ENCODE peak calls at places on chromosomes 5 and 9, in seven cellular contexts. T is GM23338, B is hepatocyte, F is OCI-LY7, K is A673, M is lung, C is testis. H is an unnamed sample. For H3K4me1, the result is how much of the 10 kb centered on the place peaks cover.

GRCh38 chr9:105299190-105299854 is 54.9 kb downstream of the SLC44A1 start:
- DNase-seq in C (no peak), M (no peak), B (peak), T (no peak), F (no peak), K (no peak), H (peak)

GRCh38 chr9:32398207-32398606 is 13.8 kb downstream of the ACO1 start:
- DNase-seq in C (no peak), T (no peak), F (no peak), B (no peak), K (no peak), M (no peak), H (no peak)

GRCh38 chr5:107893642-107894041 is 222.9 kb upstream of the EFNA5 start:
- DNase-seq in M (no peak), K (peak), F (no peak), B (no peak), T (no peak), C (no peak), H (peak)

GRCh38 chr9:89421595-89421994 is 76.3 kb downstream of the SEMA4D start:
- DNase-seq in C (no peak), M (no peak), K (no peak), B (no peak), F (no peak), T (no peak), H (no peak)

GRCh38 chr9:92160786-92161185 is 45.6 kb upstream of the SPTLC1 start:
- DNase-seq in B (no peak), K (no peak), F (no peak), C (no peak), T (peak), M (no peak), H (no peak)

GRCh38 chr5:178199581-178200434 is 4.5 kb upstream of the HNRNPAB start:
- DNase-seq in K (no peak), M (no peak), F (no peak), C (no peak), T (no peak), B (no peak), H (peak)

GRCh38 chr5:171678631-171679030 is 107.0 kb upstream of the SMIM23 start:
- DNase-seq in K (no peak), C (no peak), B (no peak), F (no peak), M (no peak), T (no peak), H (no peak)

GRCh38 chr9:97527626-97528528 is 26.4 kb downstream of the TMOD1 start:
- DNase-seq in T (peak), F (no peak), C (no peak), M (no peak), B (no peak), K (no peak), H (no peak)

GRCh38 chr9:68974901-68975300 is 39.0 kb downstream of the PRKACG start:
- DNase-seq in T (no peak), M (no peak), K (no peak), F (no peak), B (no peak), C (no peak), H (no peak)

GRCh38 chr5:72268753-72269410 is 51.2 kb downstream of the MRPS27 start:
- DNase-seq in C (peak), F (peak), B (peak), T (peak), M (peak), K (peak), H (no peak)

GRCh38 chr9:38065369-38066075 is 3.5 kb downstream of the SHB start:
- DNase-seq in M (no peak), K (no peak), B (no peak), F (no peak), T (no peak), C (no peak), H (no peak)

GRCh38 chr9:93167185-93167584 is 16.8 kb upstream of the WNK2 start:
- DNase-seq in F (no peak), C (no peak), T (no peak), M (no peak), B (no peak), K (no peak), H (no peak)

GRCh38 chr5:82470185-82470584 is 192.0 kb upstream of the RPS23 start:
- DNase-seq in F (no peak), T (no peak), B (no peak), M (no peak), K (no peak), C (no peak), H (no peak)

GRCh38 chr9:72305102-72305546 is 59.9 kb downstream of the ZFAND5 start:
- DNase-seq in B (peak), M (peak), T (peak), K (peak), F (no peak), C (peak), H (peak)

GRCh38 chr5:78905084-78905938 is 79.8 kb downstream of the ARSB start:
- DNase-seq in B (no peak), T (no peak), F (peak), C (no peak), K (no peak), M (no peak), H (no peak)

GRCh38 chr5:77301447-77301878 is 91.0 kb downstream of the PDE8B start:
- DNase-seq in F (no peak), M (no peak), C (no peak), K (no peak), B (no peak), T (no peak), H (no peak)

GRCh38 chr5:80976985-80977384 is 16.8 kb downstream of the RASGRF2 start:
- DNase-seq in M (no peak), C (no peak), F (no peak), B (no peak), K (no peak), T (no peak), H (no peak)

GRCh38 chr9:99103909-99104458 is 929 bp upstream of the TGFBR1 start:
- DNase-seq in K (peak), F (no peak), C (peak), M (peak), T (peak), B (peak), H (peak)

GRCh38 chr5:112174959-112175594 is 244.0 kb downstream of the EPB41L4A start:
- DNase-seq in C (peak), K (peak), F (peak), T (peak), B (peak), M (no peak), H (peak)

GRCh38 chr5:112646139-112646941 is 91.3 kb upstream of the APC start:
- DNase-seq in F (no peak), K (no peak), T (no peak), B (no peak), C (no peak), M (no peak), H (peak)

GRCh38 chr5:65926276-65926761 is at the start of gene ERBIN:
- DNase-seq in C (peak), M (peak), T (peak), F (peak), K (peak), B (peak), H (peak)

GRCh38 chr5:84437673-84438315 is 53.1 kb upstream of the EDIL3 start:
- DNase-seq in B (no peak), C (no peak), F (no peak), T (no peak), M (no peak), K (no peak), H (peak)

GRCh38 chr9:73037613-73038012 is 84.8 kb upstream of the ALDH1A1 start:
- DNase-seq in K (peak), M (no peak), F (no peak), C (no peak), T (no peak), B (no peak), H (peak)

GRCh38 chr5:64678400-64678799 is 11.9 kb upstream of the SHISAL2B start:
- DNase-seq in F (no peak), M (no peak), T (no peak), K (no peak), C (no peak), B (no peak), H (no peak)

GRCh38 chr5:64682608-64683007 is 7.7 kb upstream of the SHISAL2B start:
- DNase-seq in C (no peak), K (no peak), B (no peak), M (no peak), F (peak), T (peak), H (no peak)

DNA sequence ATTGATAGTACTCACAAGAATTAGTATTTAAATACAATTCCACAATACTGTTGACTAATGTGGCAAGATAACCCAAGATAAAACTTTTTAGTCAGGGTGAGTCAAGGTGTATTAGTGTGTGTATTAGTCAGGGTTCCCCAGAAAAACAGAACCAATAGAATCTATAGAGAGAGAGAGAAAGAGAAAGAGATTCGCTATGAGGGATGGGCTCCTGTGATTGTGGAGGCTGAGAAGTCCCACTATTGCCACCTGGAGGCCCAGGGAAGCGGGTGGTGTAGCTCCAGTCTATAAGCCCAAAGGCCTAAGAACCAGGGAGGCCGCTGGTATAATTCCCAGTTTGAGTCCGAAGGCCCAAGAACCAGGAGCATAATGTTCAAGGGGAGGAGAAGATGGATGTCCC is 10.0 kb upstream of the SHISAL2B start:
- DNase-seq in M (no peak), C (no peak), B (peak), F (no peak), K (peak), T (peak), H (peak)
- TF ChIP-seq CTCF in M (no peak), C (no peak), B (peak), F (peak), K (peak), T (peak), H (peak)

GRCh38 chr9:113602126-113603119 is 138.9 kb downstream of the RGS3 start:
- DNase-seq in K (peak), M (peak), C (peak), F (peak), T (peak), B (peak), H (peak)
- H3K27ac ChIP-seq in K (peak), M (no peak), C (no peak), F (peak), T (no peak), B (peak), H (peak)

DNA sequence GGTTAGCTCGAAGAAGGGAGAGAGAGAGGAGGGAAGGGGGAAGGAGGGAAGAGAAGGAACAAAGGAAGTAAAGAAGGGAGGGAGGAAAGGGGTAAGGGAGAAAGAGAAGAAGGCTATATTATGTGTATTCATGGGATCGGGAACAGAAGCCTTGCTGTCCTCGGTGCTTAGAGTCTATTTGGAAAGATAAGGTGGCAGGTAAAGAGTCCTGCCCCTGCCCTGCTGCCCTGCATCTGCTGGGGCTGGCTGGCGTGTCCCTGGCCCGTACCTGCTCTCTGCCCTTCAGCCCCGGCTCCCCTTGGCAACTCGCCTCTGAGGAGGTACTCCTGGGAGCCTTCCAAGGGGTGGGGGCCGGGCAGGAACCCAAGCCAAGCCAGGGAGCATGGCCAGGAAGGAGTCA is 36.8 kb downstream of the PCDH1 start:
- DNase-seq in K (no peak), F (no peak), B (no peak), C (no peak), T (no peak), M (peak), H (no peak)
- H3K4me1 ChIP-seq in K (under half), F (half or more), B (under half), C (under half), T (half or more), M (under half), H (under half)

GRCh38 chr9:10612649-10613398 is at the start of gene PTPRD:
- DNase-seq in K (peak), T (peak), F (no peak), B (peak), C (peak), M (peak), H (no peak)
- TF ChIP-seq CTCF in K (no peak), T (peak), F (no peak), B (peak), C (no peak), M (no peak), H (peak)

GRCh38 chr5:449151-449550 is 6.2 kb downstream of the EXOC3 start:
- DNase-seq in B (no peak), K (no peak), C (no peak), F (no peak), M (no peak), T (no peak), H (no peak)

GRCh38 chr5:448766-449090 is 5.8 kb downstream of the EXOC3 start:
- DNase-seq in K (no peak), F (no peak), B (no peak), C (no peak), T (no peak), M (no peak), H (no peak)

GRCh38 chr5:447501-447900 is 4.5 kb downstream of the EXOC3 start:
- DNase-seq in F (no peak), B (no peak), C (peak), T (no peak), K (no peak), M (no peak), H (no peak)

GRCh38 chr5:446864-447263 is 3.9 kb downstream of the EXOC3 start:
- DNase-seq in F (peak), T (peak), C (peak), B (peak), K (peak), M (no peak), H (no peak)

DNA sequence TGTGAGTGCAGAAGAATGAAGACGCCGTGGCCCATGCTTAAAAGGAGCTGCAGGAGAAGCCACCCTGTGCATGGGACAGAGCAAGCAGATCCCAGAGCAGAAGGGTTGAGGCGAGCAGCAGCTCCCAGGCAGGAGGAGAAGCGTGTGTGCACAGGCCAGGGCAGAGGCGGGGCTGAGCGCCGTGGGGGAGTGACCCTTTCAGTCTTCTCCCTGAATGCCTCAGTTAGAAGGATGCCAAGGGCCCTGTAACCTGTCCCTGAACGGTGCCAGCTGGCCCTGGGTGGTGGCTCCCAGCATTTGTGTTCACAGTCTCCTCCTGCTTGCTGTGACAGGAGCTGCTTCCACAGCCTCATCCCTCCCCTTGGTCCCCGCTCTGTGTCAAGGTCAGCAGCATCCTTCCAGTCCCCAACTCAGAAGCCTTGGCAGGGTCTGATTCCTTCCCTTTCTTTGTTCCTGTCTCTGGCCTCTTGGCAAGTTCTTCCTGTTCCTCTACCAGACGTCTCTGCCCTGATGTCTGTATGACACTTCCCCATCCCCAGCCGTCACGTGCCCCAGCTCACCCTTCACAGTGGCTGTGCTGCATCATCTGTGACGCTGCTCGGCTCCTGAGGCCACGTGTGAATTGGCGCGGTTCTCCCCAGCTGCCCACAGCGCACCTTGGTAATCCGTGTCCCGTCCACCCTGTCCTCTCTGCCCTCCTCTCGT is 5.2 kb downstream of the EXOC3 start:
- DNase-seq in T (no peak), K (no peak), F (no peak), B (no peak), C (peak), M (no peak), H (no peak)
- H3K27ac ChIP-seq in T (no peak), K (no peak), F (no peak), B (no peak), C (no peak), M (no peak), H (no peak)

GRCh38 chr9:2040828-2041227 is 25.7 kb downstream of the SMARCA2 start:
- DNase-seq in K (no peak), M (no peak), F (no peak), C (no peak), B (no peak), T (no peak), H (peak)
- H3K4me1 ChIP-seq in K (under half), M (under half), F (under half), C (under half), B (under half), T (under half), H (under half)

GRCh38 chr5:60436518-60436917 is 263.4 kb downstream of the DEPDC1B start:
- DNase-seq in K (no peak), C (no peak), B (no peak), T (no peak), M (no peak), F (no peak), H (no peak)
- TF ChIP-seq CTCF in K (no peak), C (no peak), B (no peak), T (no peak), M (no peak), F (no peak), H (no peak)

GRCh38 chr5:133846478-133847226 is 121.8 kb downstream of the C5orf15 start:
- DNase-seq in B (no peak), K (no peak), F (peak), C (no peak), M (no peak), T (no peak), H (no peak)
- H3K27ac ChIP-seq in B (no peak), K (no peak), F (no peak), C (no peak), M (no peak), T (no peak), H (no peak)

GRCh38 chr5:35832757-35833156 is 23.9 kb upstream of the IL7R start:
- DNase-seq in B (no peak), C (no peak), F (no peak), T (no peak), M (no peak), K (no peak), H (no peak)
- H3K4me1 ChIP-seq in B (under half), C (under half), F (under half), T (under half), M (under half), K (under half), H (under half)

H was measured in foreskin keratinocyte.